ENCODE peak calls at places on chromosomes 16 and 17, in five cellular contexts. One of them, this sample, is unnamed.

GRCh38 chr17:8372422-8372821 is 4.1 kb downstream of the KRABD2 start:
- DNase-seq in heart right ventricle: no peak
- DNase-seq in AG10803: no peak
- DNase-seq in left ventricle myocardium inferior: no peak
- DNase-seq in BJ: no peak
- DNase-seq in this sample: no peak

GRCh38 chr17:57302690-57303089 is 46.4 kb downstream of the MSI2 start:
- DNase-seq in left ventricle myocardium inferior: no peak
- DNase-seq in heart right ventricle: no peak
- DNase-seq in BJ: no peak
- DNase-seq in AG10803: no peak
- DNase-seq in this sample: no peak

GRCh38 chr17:44747566-44747965 is 11.2 kb upstream of the ADAM11 start:
- DNase-seq in BJ: no peak
- DNase-seq in left ventricle myocardium inferior: no peak
- DNase-seq in heart right ventricle: no peak
- DNase-seq in AG10803: no peak
- DNase-seq in this sample: no peak

GRCh38 chr16:31569360-31569717 is 41.6 kb downstream of the AHSP start:
- DNase-seq in heart right ventricle: no peak
- DNase-seq in AG10803: no peak
- DNase-seq in BJ: no peak
- DNase-seq in left ventricle myocardium inferior: no peak
- DNase-seq in this sample: no peak

GRCh38 chr16:31128711-31129567 is 6.6 kb downstream of the PRSS8 start:
- DNase-seq in left ventricle myocardium inferior: peak
- DNase-seq in heart right ventricle: no peak
- DNase-seq in AG10803: no peak
- DNase-seq in BJ: no peak
- DNase-seq in this sample: no peak

GRCh38 chr16:82895843-82896242 is 269.1 kb downstream of the CDH13 start:
- DNase-seq in heart right ventricle: no peak
- DNase-seq in BJ: no peak
- DNase-seq in AG10803: no peak
- DNase-seq in left ventricle myocardium inferior: no peak
- DNase-seq in this sample: no peak

GRCh38 chr17:77436058-77436442 is 295.3 kb downstream of the SEC14L1 start:
- DNase-seq in AG10803: peak
- DNase-seq in BJ: no peak
- DNase-seq in left ventricle myocardium inferior: peak
- DNase-seq in heart right ventricle: peak
- DNase-seq in this sample: no peak

GRCh38 chr17:7615265-7615747 is 609 bp upstream of the FXR2 start:
- DNase-seq in BJ: no peak
- DNase-seq in heart right ventricle: no peak
- DNase-seq in AG10803: no peak
- DNase-seq in left ventricle myocardium inferior: no peak
- DNase-seq in this sample: no peak

GRCh38 chr16:29983420-29984136 is 9.9 kb downstream of the TAOK2 start:
- DNase-seq in heart right ventricle: no peak
- DNase-seq in left ventricle myocardium inferior: no peak
- DNase-seq in AG10803: peak
- DNase-seq in BJ: no peak
- DNase-seq in this sample: no peak

GRCh38 chr17:51121620-51122472 is 1.2 kb upstream of the SPAG9 start:
- DNase-seq in left ventricle myocardium inferior: peak
- DNase-seq in heart right ventricle: peak
- DNase-seq in BJ: peak
- DNase-seq in AG10803: peak
- DNase-seq in this sample: peak

GRCh38 chr16:51193879-51194278 is 42.8 kb upstream of the SALL1 start:
- DNase-seq in heart right ventricle: no peak
- DNase-seq in AG10803: no peak
- DNase-seq in BJ: no peak
- DNase-seq in left ventricle myocardium inferior: no peak
- DNase-seq in this sample: no peak

GRCh38 chr17:57655564-57655963 is 89.5 kb downstream of the CCDC182 start:
- DNase-seq in AG10803: no peak
- DNase-seq in heart right ventricle: no peak
- DNase-seq in BJ: no peak
- DNase-seq in left ventricle myocardium inferior: no peak
- DNase-seq in this sample: no peak

GRCh38 chr16:51353055-51353454 is 202.0 kb upstream of the SALL1 start:
- DNase-seq in heart right ventricle: no peak
- DNase-seq in AG10803: no peak
- DNase-seq in left ventricle myocardium inferior: no peak
- DNase-seq in BJ: no peak
- DNase-seq in this sample: no peak

GRCh38 chr16:27242868-27243590 is 25.5 kb downstream of the NSMCE1 start:
- DNase-seq in BJ: no peak
- DNase-seq in left ventricle myocardium inferior: no peak
- DNase-seq in heart right ventricle: no peak
- DNase-seq in AG10803: peak
- DNase-seq in this sample: peak

GRCh38 chr17:43860927-43861622 is 14.1 kb downstream of the CD300LG start:
- DNase-seq in AG10803: no peak
- DNase-seq in left ventricle myocardium inferior: peak
- DNase-seq in heart right ventricle: peak
- DNase-seq in BJ: no peak
- DNase-seq in this sample: no peak

GRCh38 chr17:69406906-69407305 is 7.6 kb upstream of the MAP2K6 start:
- DNase-seq in BJ: peak
- DNase-seq in heart right ventricle: no peak
- DNase-seq in AG10803: peak
- DNase-seq in left ventricle myocardium inferior: no peak
- DNase-seq in this sample: no peak

GRCh38 chr17:82126479-82127314 is 28.7 kb upstream of the FASN start:
- DNase-seq in heart right ventricle: no peak
- DNase-seq in AG10803: no peak
- DNase-seq in left ventricle myocardium inferior: no peak
- DNase-seq in BJ: no peak
- DNase-seq in this sample: no peak

GRCh38 chr17:67262420-67262819 is 17.4 kb upstream of the HELZ start:
- DNase-seq in BJ: no peak
- DNase-seq in heart right ventricle: no peak
- DNase-seq in AG10803: no peak
- DNase-seq in left ventricle myocardium inferior: no peak
- DNase-seq in this sample: no peak

GRCh38 chr17:56779898-56780777 is 53.6 kb downstream of the C17orf67 start:
- DNase-seq in left ventricle myocardium inferior: peak
- DNase-seq in BJ: no peak
- DNase-seq in heart right ventricle: peak
- DNase-seq in AG10803: peak
- DNase-seq in this sample: no peak

GRCh38 chr17:9002610-9003354 is 18.5 kb upstream of the NTN1 start:
- DNase-seq in heart right ventricle: no peak
- DNase-seq in AG10803: no peak
- DNase-seq in BJ: no peak
- DNase-seq in left ventricle myocardium inferior: peak
- DNase-seq in this sample: no peak

GRCh38 chr17:32774286-32775084 is 102.4 kb downstream of the MYO1D start:
- DNase-seq in left ventricle myocardium inferior: no peak
- DNase-seq in AG10803: peak
- DNase-seq in BJ: no peak
- DNase-seq in heart right ventricle: no peak
- DNase-seq in this sample: no peak

GRCh38 chr17:73278465-73279453 is 17.1 kb upstream of the CPSF4L start:
- DNase-seq in left ventricle myocardium inferior: peak
- DNase-seq in AG10803: peak
- DNase-seq in BJ: no peak
- DNase-seq in heart right ventricle: peak
- DNase-seq in this sample: no peak

GRCh38 chr16:68802190-68802589 is 41.1 kb upstream of the TANGO6 start:
- DNase-seq in BJ: peak
- DNase-seq in AG10803: peak
- DNase-seq in heart right ventricle: no peak
- DNase-seq in left ventricle myocardium inferior: no peak
- DNase-seq in this sample: peak

GRCh38 chr16:68798398-68798797 is 44.9 kb upstream of the TANGO6 start:
- DNase-seq in BJ: no peak
- DNase-seq in left ventricle myocardium inferior: no peak
- DNase-seq in AG10803: no peak
- DNase-seq in heart right ventricle: no peak
- DNase-seq in this sample: no peak

GRCh38 chr16:68800257-68800875 is 43.0 kb upstream of the TANGO6 start:
- DNase-seq in AG10803: peak
- DNase-seq in heart right ventricle: peak
- DNase-seq in left ventricle myocardium inferior: no peak
- DNase-seq in BJ: peak
- DNase-seq in this sample: peak
- TF ChIP-seq CTCF in AG10803: peak
- TF ChIP-seq CTCF in heart right ventricle: peak
- TF ChIP-seq CTCF in left ventricle myocardium inferior: peak
- TF ChIP-seq CTCF in BJ: peak
- TF ChIP-seq CTCF in this sample: peak

DNA sequence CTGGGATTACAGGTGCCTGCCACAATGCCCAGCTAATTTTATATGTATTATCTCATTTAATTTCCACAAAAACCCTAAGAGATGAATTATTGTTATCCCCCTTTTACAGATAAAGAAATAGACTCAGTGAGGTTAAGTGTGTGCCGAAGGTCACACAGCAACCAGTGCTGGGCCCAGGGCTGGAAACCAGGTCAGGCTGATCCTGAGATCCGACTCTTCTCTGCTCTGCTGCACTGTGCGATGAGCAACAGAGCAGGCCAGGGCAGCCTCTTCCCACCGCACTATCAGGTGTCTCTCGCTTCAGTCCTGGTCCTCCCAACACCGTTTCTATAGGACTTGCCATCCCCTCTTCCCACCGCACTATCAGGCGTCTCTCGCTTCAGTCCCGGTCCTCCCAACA is 24.8 kb downstream of the GINS3 start:
- DNase-seq in left ventricle myocardium inferior: no peak
- DNase-seq in BJ: no peak
- DNase-seq in AG10803: no peak
- DNase-seq in heart right ventricle: no peak
- DNase-seq in this sample: no peak
- H3K4me3 ChIP-seq in left ventricle myocardium inferior: peak
- H3K4me3 ChIP-seq in BJ: no peak
- H3K4me3 ChIP-seq in AG10803: no peak
- H3K4me3 ChIP-seq in heart right ventricle: no peak
- H3K4me3 ChIP-seq in this sample: no peak

GRCh38 chr16:76278976-76279375 is 1.8 kb downstream of the CNTNAP4 start:
- DNase-seq in BJ: no peak
- DNase-seq in left ventricle myocardium inferior: no peak
- DNase-seq in AG10803: no peak
- DNase-seq in heart right ventricle: no peak
- DNase-seq in this sample: no peak
- TF ChIP-seq CTCF in BJ: no peak
- TF ChIP-seq CTCF in left ventricle myocardium inferior: peak
- TF ChIP-seq CTCF in AG10803: no peak
- TF ChIP-seq CTCF in heart right ventricle: peak
- TF ChIP-seq CTCF in this sample: no peak

GRCh38 chr16:68284847-68285246 is 20.5 kb downstream of the SLC7A6 start:
- DNase-seq in AG10803: no peak
- DNase-seq in BJ: no peak
- DNase-seq in heart right ventricle: no peak
- DNase-seq in left ventricle myocardium inferior: no peak
- DNase-seq in this sample: no peak

GRCh38 chr16:68285683-68286082 is 21.4 kb downstream of the SLC7A6 start:
- DNase-seq in left ventricle myocardium inferior: no peak
- DNase-seq in AG10803: no peak
- DNase-seq in BJ: no peak
- DNase-seq in heart right ventricle: no peak
- DNase-seq in this sample: no peak

GRCh38 chr16:68287276-68288251 is 23.2 kb downstream of the SLC7A6OS start:
- DNase-seq in left ventricle myocardium inferior: peak
- DNase-seq in BJ: peak
- DNase-seq in heart right ventricle: peak
- DNase-seq in AG10803: peak
- DNase-seq in this sample: peak

GRCh38 chr16:68288252-68288650 is 22.5 kb downstream of the SLC7A6OS start:
- DNase-seq in heart right ventricle: no peak
- DNase-seq in BJ: no peak
- DNase-seq in AG10803: no peak
- DNase-seq in left ventricle myocardium inferior: no peak
- DNase-seq in this sample: no peak

GRCh38 chr16:68286153-68287074 is 22.1 kb downstream of the SLC7A6 start:
- DNase-seq in left ventricle myocardium inferior: no peak
- DNase-seq in BJ: no peak
- DNase-seq in AG10803: no peak
- DNase-seq in heart right ventricle: no peak
- DNase-seq in this sample: no peak
- H3K4me3 ChIP-seq in left ventricle myocardium inferior: no peak
- H3K4me3 ChIP-seq in BJ: no peak
- H3K4me3 ChIP-seq in AG10803: no peak
- H3K4me3 ChIP-seq in heart right ventricle: no peak
- H3K4me3 ChIP-seq in this sample: no peak

DNA sequence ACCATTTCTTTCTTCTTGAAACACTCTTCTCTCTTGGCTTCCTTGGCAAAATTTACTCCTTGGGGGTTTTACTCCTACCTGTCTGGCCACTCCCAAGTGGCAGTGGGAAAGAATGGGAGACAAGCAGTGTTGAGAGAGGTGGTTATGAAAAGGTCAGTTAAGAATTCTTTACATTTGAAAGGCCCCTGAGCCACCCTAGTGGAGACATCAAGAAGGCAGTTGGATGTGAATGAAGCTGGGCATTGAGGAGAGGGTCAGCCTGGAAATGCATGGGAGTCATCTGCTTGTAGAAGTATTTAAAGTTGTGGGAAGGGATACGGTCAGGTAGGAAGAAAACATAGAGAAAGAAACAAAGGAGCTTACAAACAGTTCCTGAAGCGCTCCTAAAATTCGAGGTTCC is 42.3 kb upstream of the CCNF start:
- DNase-seq in left ventricle myocardium inferior: no peak
- DNase-seq in BJ: no peak
- DNase-seq in heart right ventricle: no peak
- DNase-seq in AG10803: no peak
- DNase-seq in this sample: no peak
- TF ChIP-seq CTCF in left ventricle myocardium inferior: no peak
- TF ChIP-seq CTCF in BJ: peak
- TF ChIP-seq CTCF in heart right ventricle: no peak
- TF ChIP-seq CTCF in AG10803: no peak
- TF ChIP-seq CTCF in this sample: peak

GRCh38 chr16:62201911-62202310 is 165.7 kb upstream of the CDH8 start:
- DNase-seq in heart right ventricle: no peak
- DNase-seq in left ventricle myocardium inferior: no peak
- DNase-seq in AG10803: no peak
- DNase-seq in BJ: no peak
- DNase-seq in this sample: no peak
- H3K4me3 ChIP-seq in heart right ventricle: no peak
- H3K4me3 ChIP-seq in left ventricle myocardium inferior: no peak
- H3K4me3 ChIP-seq in AG10803: no peak
- H3K4me3 ChIP-seq in BJ: no peak
- H3K4me3 ChIP-seq in this sample: no peak

GRCh38 chr16:8237452-8237851 is 352.9 kb downstream of the TMEM114 start:
- DNase-seq in BJ: no peak
- DNase-seq in AG10803: no peak
- DNase-seq in heart right ventricle: no peak
- DNase-seq in left ventricle myocardium inferior: no peak
- DNase-seq in this sample: no peak
- TF ChIP-seq CTCF in BJ: no peak
- TF ChIP-seq CTCF in AG10803: no peak
- TF ChIP-seq CTCF in heart right ventricle: no peak
- TF ChIP-seq CTCF in left ventricle myocardium inferior: no peak
- TF ChIP-seq CTCF in this sample: no peak

GRCh38 chr17:15456486-15456885 is 10.9 kb downstream of the CDRT4 start:
- DNase-seq in heart right ventricle: peak
- DNase-seq in left ventricle myocardium inferior: peak
- DNase-seq in AG10803: peak
- DNase-seq in BJ: no peak
- DNase-seq in this sample: no peak
- H3K4me3 ChIP-seq in heart right ventricle: no peak
- H3K4me3 ChIP-seq in left ventricle myocardium inferior: peak
- H3K4me3 ChIP-seq in AG10803: peak
- H3K4me3 ChIP-seq in BJ: no peak
- H3K4me3 ChIP-seq in this sample: no peak

GRCh38 chr16:81585785-81586184 is 141.2 kb downstream of the CMIP start:
- DNase-seq in heart right ventricle: no peak
- DNase-seq in BJ: no peak
- DNase-seq in left ventricle myocardium inferior: no peak
- DNase-seq in AG10803: no peak
- DNase-seq in this sample: no peak
- TF ChIP-seq CTCF in heart right ventricle: no peak
- TF ChIP-seq CTCF in BJ: peak
- TF ChIP-seq CTCF in left ventricle myocardium inferior: no peak
- TF ChIP-seq CTCF in AG10803: peak
- TF ChIP-seq CTCF in this sample: peak